ENCODE peak calls at places on chromosomes 12 and 14, in five cellular contexts. Y, V, M, L and N are unnamed samples.

GRCh38 chr12:69330475-69331473 is 17.4 kb upstream of the LYZ start:
- DNase-seq in Y (no peak), V (peak), M (peak), L (peak), N (no peak)

GRCh38 chr14:24080142-24080530 is 8.8 kb downstream of the CPNE6 start:
- DNase-seq in Y (no peak), V (no peak), M (no peak), L (no peak), N (no peak)

GRCh38 chr12:122947352-122947792 is 18.9 kb downstream of the ABCB9 start:
- DNase-seq in Y (no peak), V (no peak), M (peak), L (peak), N (no peak)

GRCh38 chr12:124720019-124720686 is 143.5 kb downstream of the SCARB1 start:
- DNase-seq in Y (no peak), V (peak), M (peak), L (no peak), N (peak)

GRCh38 chr12:7729683-7730195 is 17.4 kb downstream of the CLEC4C start:
- DNase-seq in Y (peak), V (no peak), M (no peak), L (no peak), N (peak)

GRCh38 chr12:118714051-118714460 is 267.3 kb upstream of the SRRM4 start:
- DNase-seq in Y (no peak), V (no peak), M (no peak), L (peak), N (no peak)

GRCh38 chr14:61125314-61126082 is 144.5 kb downstream of the SLC38A6 start:
- DNase-seq in Y (no peak), V (no peak), M (no peak), L (no peak), N (no peak)

GRCh38 chr14:32662234-32662633 is 276.4 kb upstream of the NPAS3 start:
- DNase-seq in Y (no peak), V (no peak), M (peak), L (no peak), N (peak)

GRCh38 chr14:95025218-95025617 is 132.1 kb downstream of the DICER1 start:
- DNase-seq in Y (no peak), V (no peak), M (no peak), L (no peak), N (no peak)

GRCh38 chr14:88352299-88353097 is 29.4 kb upstream of the KCNK10 start:
- DNase-seq in Y (peak), V (no peak), M (no peak), L (no peak), N (peak)

GRCh38 chr12:94795053-94795452 is 144.7 kb upstream of the TMCC3 start:
- DNase-seq in Y (no peak), V (no peak), M (no peak), L (no peak), N (no peak)

GRCh38 chr14:92551066-92551841 is 37.7 kb downstream of the RIN3 start:
- DNase-seq in Y (no peak), V (no peak), M (no peak), L (no peak), N (no peak)

GRCh38 chr14:96287856-96288255 is 31.8 kb downstream of the BDKRB1 start:
- DNase-seq in Y (no peak), V (no peak), M (no peak), L (no peak), N (no peak)

GRCh38 chr14:104883681-104884361 is 18.8 kb downstream of the CEP170B start:
- DNase-seq in Y (no peak), V (no peak), M (peak), L (no peak), N (no peak)

GRCh38 chr14:74492413-74493342 is at the start of gene NPC2:
- DNase-seq in Y (no peak), V (no peak), M (no peak), L (no peak), N (no peak)
- H3K4me3 ChIP-seq in Y (peak), V (peak), M (peak), L (peak), N (peak)

GRCh38 chr12:109134186-109134917 is 18.0 kb downstream of the ACACB start:
- DNase-seq in Y (no peak), V (no peak), M (peak), L (no peak), N (peak)
- TF ChIP-seq CTCF in Y (peak), V (peak), M (peak), L (peak), N (peak)

GRCh38 chr12:70756118-70756517 is 118.9 kb upstream of the PTPRB start:
- DNase-seq in Y (no peak), V (peak), M (no peak), L (no peak), N (peak)
- H3K4me3 ChIP-seq in Y (no peak), V (no peak), M (no peak), L (no peak), N (no peak)

GRCh38 chr12:26101833-26102232 is 23.0 kb downstream of the BHLHE41 start:
- DNase-seq in Y (no peak), V (no peak), M (no peak), L (no peak), N (no peak)

GRCh38 chr12:26092706-26093105 is 32.1 kb downstream of the BHLHE41 start:
- DNase-seq in Y (no peak), V (no peak), M (no peak), L (no peak), N (no peak)

GRCh38 chr12:26091837-26092236 is 33.0 kb downstream of the BHLHE41 start:
- DNase-seq in Y (no peak), V (no peak), M (no peak), L (no peak), N (peak)

GRCh38 chr12:26100966-26101744 is 23.7 kb downstream of the BHLHE41 start:
- DNase-seq in Y (no peak), V (no peak), M (no peak), L (peak), N (no peak)

DNA sequence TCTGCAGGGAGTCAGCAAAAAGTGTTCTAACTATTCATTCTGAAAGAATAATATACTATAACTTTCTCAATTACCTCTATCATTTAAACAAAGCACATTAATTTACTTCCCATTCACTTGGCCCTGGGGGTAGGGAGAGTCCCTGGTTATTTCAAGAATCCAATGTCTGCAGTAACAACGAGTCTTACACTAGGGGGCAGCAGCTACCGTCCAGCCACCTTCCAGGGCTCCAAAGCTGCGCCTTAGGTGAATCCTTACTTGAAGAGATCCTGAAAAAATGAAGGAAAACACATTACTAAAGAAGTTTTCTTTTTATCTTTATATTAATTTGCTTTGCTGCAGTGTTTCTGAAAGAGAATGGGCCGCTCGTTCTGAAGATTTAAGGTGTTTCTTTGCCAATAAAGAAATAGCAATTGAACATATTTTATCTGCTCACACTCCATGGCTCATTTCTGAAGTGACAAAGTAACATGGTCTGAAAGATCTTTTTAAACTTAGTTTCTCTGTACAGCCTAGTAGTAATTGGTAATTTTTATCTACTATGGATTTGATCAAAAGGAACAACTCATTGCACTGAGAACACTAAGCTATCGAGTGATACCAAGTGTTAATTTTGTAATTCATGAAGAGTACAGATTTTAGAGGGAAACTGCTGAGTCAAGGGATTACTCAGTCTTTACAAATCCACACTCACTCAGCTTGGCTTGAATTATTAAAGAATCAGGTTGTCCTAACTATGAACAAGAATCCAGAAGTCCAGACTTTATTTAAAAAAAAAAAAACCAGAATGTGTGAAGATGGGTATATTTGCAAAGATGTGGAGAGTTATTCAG is 27.6 kb downstream of the BHLHE41 start:
- DNase-seq in Y (no peak), V (peak), M (no peak), L (peak), N (peak)
- TF ChIP-seq CTCF in Y (peak), V (peak), M (peak), L (peak), N (peak)